ENCODE peak calls at places on chromosomes 16 and 17, in eight cellular contexts. One of them, this sample, is unnamed.

GRCh38 chr16:87790278-87791023 is 24.7 kb upstream of the KLHDC4 start:
- DNase-seq in CD8-positive, alpha-beta T cell: no peak
- DNase-seq in BJ: no peak
- DNase-seq in psoas muscle: peak; percentile 56
- DNase-seq in tibial artery: peak; percentile 28
- DNase-seq in colonic mucosa: no peak
- DNase-seq in lower leg skin: no peak
- DNase-seq in RWPE1: peak; percentile 85
- DNase-seq in this sample: no peak

GRCh38 chr17:50511058-50511457 is 2.8 kb downstream of the MYCBPAP start:
- DNase-seq in CD8-positive, alpha-beta T cell: peak; percentile 47
- DNase-seq in BJ: no peak
- DNase-seq in psoas muscle: no peak
- DNase-seq in tibial artery: no peak
- DNase-seq in colonic mucosa: no peak
- DNase-seq in lower leg skin: no peak
- DNase-seq in RWPE1: no peak
- DNase-seq in this sample: no peak

GRCh38 chr16:73976661-73977060 is 320.0 kb upstream of the PSMD7 start:
- DNase-seq in CD8-positive, alpha-beta T cell: no peak
- DNase-seq in BJ: no peak
- DNase-seq in psoas muscle: no peak
- DNase-seq in tibial artery: no peak
- DNase-seq in colonic mucosa: no peak
- DNase-seq in lower leg skin: no peak
- DNase-seq in RWPE1: no peak
- DNase-seq in this sample: no peak

GRCh38 chr17:68509151-68510057 is 2.8 kb upstream of the PRKAR1A start:
- DNase-seq in CD8-positive, alpha-beta T cell: no peak
- DNase-seq in BJ: no peak
- DNase-seq in psoas muscle: peak; percentile 79
- DNase-seq in tibial artery: peak; percentile 51
- DNase-seq in colonic mucosa: peak; percentile 58
- DNase-seq in lower leg skin: peak; percentile 88
- DNase-seq in RWPE1: no peak
- DNase-seq in this sample: no peak

GRCh38 chr16:85484337-85485295 is 128.5 kb upstream of the GSE1 start:
- DNase-seq in CD8-positive, alpha-beta T cell: no peak
- DNase-seq in BJ: no peak
- DNase-seq in psoas muscle: no peak
- DNase-seq in tibial artery: no peak
- DNase-seq in colonic mucosa: no peak
- DNase-seq in lower leg skin: no peak
- DNase-seq in RWPE1: no peak
- DNase-seq in this sample: no peak

GRCh38 chr16:71500964-71501363 is 11.8 kb upstream of the ZNF19 start:
- DNase-seq in CD8-positive, alpha-beta T cell: no peak
- DNase-seq in BJ: no peak
- DNase-seq in psoas muscle: no peak
- DNase-seq in tibial artery: no peak
- DNase-seq in colonic mucosa: no peak
- DNase-seq in lower leg skin: no peak
- DNase-seq in RWPE1: no peak
- DNase-seq in this sample: no peak

GRCh38 chr17:9386401-9386800 is 189.2 kb downstream of the STX8 start:
- DNase-seq in CD8-positive, alpha-beta T cell: no peak
- DNase-seq in BJ: no peak
- DNase-seq in psoas muscle: no peak
- DNase-seq in tibial artery: no peak
- DNase-seq in colonic mucosa: peak; percentile 28
- DNase-seq in lower leg skin: no peak
- DNase-seq in RWPE1: peak; percentile 4
- DNase-seq in this sample: no peak

GRCh38 chr17:11285946-11286345 is 44.9 kb downstream of the SHISA6 start:
- DNase-seq in CD8-positive, alpha-beta T cell: no peak
- DNase-seq in BJ: no peak
- DNase-seq in psoas muscle: no peak
- DNase-seq in tibial artery: no peak
- DNase-seq in colonic mucosa: no peak
- DNase-seq in lower leg skin: no peak
- DNase-seq in RWPE1: no peak
- DNase-seq in this sample: no peak

GRCh38 chr17:8799851-8800212 is 667 bp upstream of the MFSD6L start:
- DNase-seq in CD8-positive, alpha-beta T cell: no peak
- DNase-seq in BJ: no peak
- DNase-seq in psoas muscle: no peak
- DNase-seq in tibial artery: no peak
- DNase-seq in colonic mucosa: no peak
- DNase-seq in lower leg skin: peak; percentile 63
- DNase-seq in RWPE1: no peak
- DNase-seq in this sample: no peak

GRCh38 chr17:56172517-56172982 is 19.3 kb downstream of the ANKFN1 start:
- DNase-seq in CD8-positive, alpha-beta T cell: no peak
- DNase-seq in BJ: no peak
- DNase-seq in psoas muscle: peak; percentile 69
- DNase-seq in tibial artery: no peak
- DNase-seq in colonic mucosa: no peak
- DNase-seq in lower leg skin: no peak
- DNase-seq in RWPE1: no peak
- DNase-seq in this sample: no peak

GRCh38 chr17:81930142-81931125 is 2.9 kb upstream of the MAFG start:
- DNase-seq in CD8-positive, alpha-beta T cell: no peak
- DNase-seq in BJ: no peak
- DNase-seq in psoas muscle: peak; percentile 30
- DNase-seq in tibial artery: no peak
- DNase-seq in colonic mucosa: peak; percentile 51
- DNase-seq in lower leg skin: no peak
- DNase-seq in RWPE1: no peak
- DNase-seq in this sample: no peak

DNA sequence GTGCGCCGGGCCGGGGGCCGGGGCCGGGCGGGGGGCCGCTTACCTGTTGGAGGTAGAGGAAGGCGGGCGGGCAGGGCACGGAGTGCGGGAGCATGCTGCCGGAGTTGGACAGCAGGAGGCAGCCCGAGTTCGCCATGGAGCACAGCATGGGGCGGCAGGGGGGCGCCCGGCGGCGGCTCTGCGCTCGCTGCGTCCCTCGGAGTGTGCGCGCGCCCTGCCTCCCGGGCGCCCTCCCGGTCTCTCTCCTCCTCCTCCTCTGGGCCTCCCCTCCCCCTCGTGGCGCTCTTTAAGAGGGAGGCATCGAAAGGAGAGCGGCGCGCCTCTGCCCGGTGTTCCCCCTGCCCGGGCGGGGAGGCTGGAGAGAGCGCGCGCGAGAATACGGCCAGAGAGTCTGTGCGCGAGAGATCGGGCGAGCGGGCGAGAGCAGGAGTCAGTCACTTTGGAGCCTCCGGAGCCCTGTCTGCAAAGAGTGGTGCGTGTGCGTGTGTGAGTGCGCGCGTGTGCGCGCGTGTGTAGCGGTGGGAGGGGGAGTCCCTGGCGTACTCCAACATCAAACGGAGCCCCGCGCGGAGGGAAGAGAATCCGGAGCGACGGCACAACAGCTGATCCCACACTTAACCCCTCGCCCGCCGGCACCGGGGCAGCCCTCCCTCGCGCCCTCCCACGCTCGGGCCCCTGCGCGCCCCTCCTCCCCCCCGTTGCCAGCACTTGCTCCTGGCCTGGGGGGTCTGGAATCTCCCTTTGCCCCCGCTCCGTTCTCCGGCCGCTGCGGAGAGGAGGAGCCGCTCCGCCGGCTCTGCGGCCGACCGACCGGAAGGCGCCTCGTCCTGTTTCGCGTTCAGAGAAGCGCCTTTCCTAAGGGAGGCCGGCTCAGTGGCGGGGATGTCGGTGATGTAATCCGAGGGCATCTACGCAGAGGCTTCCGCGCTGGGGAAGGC is 108.9 kb downstream of the ENGASE start:
- DNase-seq in CD8-positive, alpha-beta T cell: no peak
- DNase-seq in BJ: no peak
- DNase-seq in psoas muscle: no peak
- DNase-seq in tibial artery: no peak
- DNase-seq in colonic mucosa: no peak
- DNase-seq in lower leg skin: no peak
- DNase-seq in RWPE1: no peak
- DNase-seq in this sample: peak; percentile 30
- TF ChIP-seq CTCF in CD8-positive, alpha-beta T cell: no peak
- TF ChIP-seq CTCF in BJ: no peak
- TF ChIP-seq CTCF in psoas muscle: no peak
- TF ChIP-seq CTCF in tibial artery: no peak
- TF ChIP-seq CTCF in colonic mucosa: no peak
- TF ChIP-seq CTCF in lower leg skin: no peak
- TF ChIP-seq CTCF in RWPE1: no peak
- TF ChIP-seq CTCF in this sample: no peak

GRCh38 chr16:4358236-4358635 is 7.1 kb upstream of the PAM16 start:
- DNase-seq in CD8-positive, alpha-beta T cell: peak; percentile 21
- DNase-seq in BJ: no peak
- DNase-seq in psoas muscle: no peak
- DNase-seq in tibial artery: no peak
- DNase-seq in colonic mucosa: no peak
- DNase-seq in lower leg skin: no peak
- DNase-seq in RWPE1: no peak
- DNase-seq in this sample: no peak

GRCh38 chr16:4359914-4360313 is 8.8 kb upstream of the PAM16 start:
- DNase-seq in CD8-positive, alpha-beta T cell: no peak
- DNase-seq in BJ: no peak
- DNase-seq in psoas muscle: no peak
- DNase-seq in tibial artery: no peak
- DNase-seq in colonic mucosa: no peak
- DNase-seq in lower leg skin: no peak
- DNase-seq in RWPE1: no peak
- DNase-seq in this sample: no peak

GRCh38 chr16:4360538-4361021 is 9.5 kb upstream of the PAM16 start:
- DNase-seq in CD8-positive, alpha-beta T cell: peak; percentile 39
- DNase-seq in BJ: no peak
- DNase-seq in psoas muscle: no peak
- DNase-seq in tibial artery: no peak
- DNase-seq in colonic mucosa: no peak
- DNase-seq in lower leg skin: no peak
- DNase-seq in RWPE1: no peak
- DNase-seq in this sample: no peak

GRCh38 chr16:4356820-4357219 is 5.7 kb upstream of the PAM16 start:
- DNase-seq in CD8-positive, alpha-beta T cell: peak; percentile 19
- DNase-seq in BJ: no peak
- DNase-seq in psoas muscle: no peak
- DNase-seq in tibial artery: no peak
- DNase-seq in colonic mucosa: no peak
- DNase-seq in lower leg skin: no peak
- DNase-seq in RWPE1: no peak
- DNase-seq in this sample: no peak

GRCh38 chr16:4358831-4359561 is 7.9 kb upstream of the PAM16 start:
- DNase-seq in CD8-positive, alpha-beta T cell: peak; percentile 69
- DNase-seq in BJ: no peak
- DNase-seq in psoas muscle: peak; percentile 78
- DNase-seq in tibial artery: no peak
- DNase-seq in colonic mucosa: peak; percentile 56
- DNase-seq in lower leg skin: peak; percentile 93
- DNase-seq in RWPE1: peak; percentile 46
- DNase-seq in this sample: peak; percentile 83
- TF ChIP-seq CTCF in CD8-positive, alpha-beta T cell: peak; percentile 96
- TF ChIP-seq CTCF in BJ: peak; percentile 96
- TF ChIP-seq CTCF in psoas muscle: peak; percentile 98
- TF ChIP-seq CTCF in tibial artery: peak; percentile 99
- TF ChIP-seq CTCF in colonic mucosa: peak; percentile 92
- TF ChIP-seq CTCF in lower leg skin: no peak
- TF ChIP-seq CTCF in RWPE1: peak; percentile 87
- TF ChIP-seq CTCF in this sample: peak; percentile 95

GRCh38 chr17:7782237-7782636 is 51.8 kb upstream of the KDM6B start:
- DNase-seq in CD8-positive, alpha-beta T cell: no peak
- DNase-seq in BJ: peak; percentile 10
- DNase-seq in psoas muscle: no peak
- DNase-seq in tibial artery: no peak
- DNase-seq in colonic mucosa: no peak
- DNase-seq in lower leg skin: no peak
- DNase-seq in RWPE1: no peak
- DNase-seq in this sample: no peak
- TF ChIP-seq CTCF in CD8-positive, alpha-beta T cell: no peak
- TF ChIP-seq CTCF in BJ: peak; percentile 58
- TF ChIP-seq CTCF in psoas muscle: no peak
- TF ChIP-seq CTCF in tibial artery: no peak
- TF ChIP-seq CTCF in colonic mucosa: no peak
- TF ChIP-seq CTCF in lower leg skin: no peak
- TF ChIP-seq CTCF in RWPE1: no peak
- TF ChIP-seq CTCF in this sample: no peak

GRCh38 chr17:29627951-29628350 is 5.2 kb upstream of the CORO6 start:
- DNase-seq in CD8-positive, alpha-beta T cell: no peak
- DNase-seq in BJ: no peak
- DNase-seq in psoas muscle: no peak
- DNase-seq in tibial artery: no peak
- DNase-seq in colonic mucosa: no peak
- DNase-seq in lower leg skin: peak; percentile 21
- DNase-seq in RWPE1: no peak
- DNase-seq in this sample: no peak

GRCh38 chr17:29622337-29623282 is at the start of gene CORO6:
- DNase-seq in CD8-positive, alpha-beta T cell: peak; percentile 67
- DNase-seq in BJ: no peak
- DNase-seq in psoas muscle: peak; percentile 66
- DNase-seq in tibial artery: no peak
- DNase-seq in colonic mucosa: peak; percentile 68
- DNase-seq in lower leg skin: no peak
- DNase-seq in RWPE1: peak; percentile 49
- DNase-seq in this sample: peak; percentile 63

GRCh38 chr17:29623283-29623647 is 553 bp upstream of the CORO6 start:
- DNase-seq in CD8-positive, alpha-beta T cell: no peak
- DNase-seq in BJ: no peak
- DNase-seq in psoas muscle: no peak
- DNase-seq in tibial artery: no peak
- DNase-seq in colonic mucosa: no peak
- DNase-seq in lower leg skin: no peak
- DNase-seq in RWPE1: no peak
- DNase-seq in this sample: no peak

GRCh38 chr17:29624586-29624985 is 1.9 kb upstream of the CORO6 start:
- DNase-seq in CD8-positive, alpha-beta T cell: no peak
- DNase-seq in BJ: no peak
- DNase-seq in psoas muscle: no peak
- DNase-seq in tibial artery: no peak
- DNase-seq in colonic mucosa: no peak
- DNase-seq in lower leg skin: no peak
- DNase-seq in RWPE1: no peak
- DNase-seq in this sample: no peak

DNA sequence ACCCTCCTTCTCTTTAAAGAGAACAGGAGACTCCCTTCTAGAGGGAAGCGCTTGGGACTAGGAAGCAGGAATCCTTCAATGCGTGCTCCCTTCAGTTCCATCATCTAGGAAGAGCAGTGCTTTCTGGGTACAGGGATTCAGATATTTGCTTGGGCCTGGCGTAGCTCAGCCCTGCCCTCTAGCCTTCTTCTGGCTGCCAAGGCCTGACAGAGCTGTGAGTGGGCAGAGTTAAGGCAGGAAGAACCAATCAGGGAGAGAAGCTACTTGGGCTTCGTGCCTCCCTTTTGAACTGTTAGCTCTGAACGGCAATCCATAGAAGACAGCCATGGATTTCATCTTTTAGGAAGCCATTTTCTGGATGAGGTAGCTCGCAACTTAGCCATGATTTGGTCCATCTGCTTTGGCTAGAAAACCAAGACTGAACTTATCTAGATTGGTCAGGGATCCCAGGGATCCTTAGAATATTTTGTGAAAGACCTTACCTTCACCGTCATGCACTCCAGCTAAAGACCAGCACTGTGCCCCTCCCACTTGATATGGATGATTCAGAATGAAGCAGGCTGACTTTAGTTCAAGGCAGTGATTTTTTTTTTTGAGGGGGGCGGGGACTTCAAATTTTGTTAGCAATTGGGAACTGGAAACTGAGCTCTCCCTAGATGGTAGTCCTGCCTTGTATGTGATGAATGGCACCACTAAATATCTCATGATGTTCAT is 2.5 kb upstream of the CORO6 start:
- DNase-seq in CD8-positive, alpha-beta T cell: no peak
- DNase-seq in BJ: no peak
- DNase-seq in psoas muscle: peak; percentile 46
- DNase-seq in tibial artery: no peak
- DNase-seq in colonic mucosa: no peak
- DNase-seq in lower leg skin: no peak
- DNase-seq in RWPE1: peak; percentile 61
- DNase-seq in this sample: no peak
- TF ChIP-seq CTCF in CD8-positive, alpha-beta T cell: no peak
- TF ChIP-seq CTCF in BJ: peak; percentile 3
- TF ChIP-seq CTCF in psoas muscle: no peak
- TF ChIP-seq CTCF in tibial artery: no peak
- TF ChIP-seq CTCF in colonic mucosa: no peak
- TF ChIP-seq CTCF in lower leg skin: no peak
- TF ChIP-seq CTCF in RWPE1: no peak
- TF ChIP-seq CTCF in this sample: no peak